ENCODE peak calls at places on chromosomes 3 and 15, in four cellular contexts. G is central memory CD4-positive, alpha-beta T cell; F is nucleus accumbens; R is coronary artery. A is an unnamed sample.

GRCh38 chr3:188367741-188368140 is 213.8 kb downstream of the LPP start:
- DNase-seq in G (no peak), F (no peak), R (no peak), A (no peak)

GRCh38 chr15:84598993-84599392 is 1.8 kb upstream of the ZSCAN2 start:
- DNase-seq in G (no peak), F (no peak), R (no peak), A (peak; percentile 26)

GRCh38 chr3:13505147-13506130 is 25.3 kb downstream of the HDAC11 start:
- DNase-seq in G (no peak), F (no peak), R (no peak), A (no peak)

GRCh38 chr3:42667096-42667522 is 13.6 kb downstream of the ZBTB47 start:
- DNase-seq in G (no peak), F (no peak), R (peak; percentile 52), A (no peak)

GRCh38 chr3:72891053-72891855 is 3.4 kb downstream of the GXYLT2 start:
- DNase-seq in G (no peak), F (peak; percentile 13), R (no peak), A (no peak)

GRCh38 chr3:57006949-57007419 is 53.5 kb upstream of the SPATA12 start:
- DNase-seq in G (no peak), F (no peak), R (no peak), A (no peak)

GRCh38 chr3:100982710-100983109 is 10.5 kb downstream of the ABI3BP start:
- DNase-seq in G (no peak), F (peak; percentile 3), R (peak; percentile 81), A (no peak)

GRCh38 chr15:92638291-92638708 is 17.3 kb downstream of the FAM174B start:
- DNase-seq in G (no peak), F (no peak), R (no peak), A (no peak)

GRCh38 chr15:56821721-56822425 is 88.6 kb upstream of the ZNF280D start:
- DNase-seq in G (peak; percentile 32), F (peak; percentile 24), R (no peak), A (peak; percentile 32)

GRCh38 chr15:101489236-101489632 is 273 bp downstream of the PCSK6 start:
- DNase-seq in G (no peak), F (no peak), R (peak; percentile 24), A (no peak)

GRCh38 chr3:160184655-160185054 is 40.6 kb upstream of the C3orf80 start:
- DNase-seq in G (no peak), F (no peak), R (no peak), A (no peak)

GRCh38 chr15:41256577-41257038 is 25.5 kb downstream of the CHP1 start:
- DNase-seq in G (no peak), F (no peak), R (no peak), A (no peak)

GRCh38 chr3:133301194-133301593 is 98.7 kb upstream of the BFSP2 start:
- DNase-seq in G (no peak), F (no peak), R (no peak), A (no peak)

GRCh38 chr3:100603449-100603848 is 6.0 kb upstream of the ADGRG7 start:
- DNase-seq in G (no peak), F (no peak), R (no peak), A (no peak)

A was measured in activated CD4-positive, alpha-beta T cell treated with anti-CD3 and anti-CD28 coated beads, Interleukin-2, amount 10 ng/mL, durations not matched to agents 7 days and 5 days.